ENCODE peak calls at places on chromosomes 11 and 22, in eight cellular contexts. One of them, this sample, is unnamed.
A peak's percentile ranks its signal among the peaks of the same experiment; 100 is the strongest.

GRCh38 chr11:122089111-122089510 is 26.9 kb downstream of the BLID start:
- DNase-seq in Peyer's patch: no peak
- DNase-seq in HCT116: no peak
- DNase-seq in sigmoid colon: no peak
- DNase-seq in stomach: no peak
- DNase-seq in ovary: no peak
- DNase-seq in heart left ventricle: no peak
- DNase-seq in A549: no peak
- DNase-seq in this sample: no peak

GRCh38 chr11:43614214-43614613 is 66.3 kb upstream of the HSD17B12 start:
- DNase-seq in stomach: no peak
- DNase-seq in Peyer's patch: no peak
- DNase-seq in HCT116: no peak
- DNase-seq in heart left ventricle: no peak
- DNase-seq in A549: no peak
- DNase-seq in sigmoid colon: no peak
- DNase-seq in ovary: no peak
- DNase-seq in this sample: no peak

GRCh38 chr11:79244805-79245197 is 196.0 kb downstream of the TENM4 start:
- DNase-seq in A549: no peak
- DNase-seq in heart left ventricle: no peak
- DNase-seq in Peyer's patch: no peak
- DNase-seq in stomach: no peak
- DNase-seq in sigmoid colon: no peak
- DNase-seq in HCT116: no peak
- DNase-seq in ovary: no peak
- DNase-seq in this sample: no peak

GRCh38 chr11:12936200-12936599 is 72.9 kb upstream of the RASSF10 start:
- DNase-seq in A549: no peak
- DNase-seq in heart left ventricle: no peak
- DNase-seq in ovary: no peak
- DNase-seq in sigmoid colon: no peak
- DNase-seq in HCT116: no peak
- DNase-seq in stomach: no peak
- DNase-seq in Peyer's patch: no peak
- DNase-seq in this sample: no peak

GRCh38 chr11:6635082-6635932 is 16.1 kb upstream of the TPP1 start:
- DNase-seq in ovary: peak; percentile 71
- DNase-seq in Peyer's patch: no peak
- DNase-seq in heart left ventricle: peak; percentile 84
- DNase-seq in A549: no peak
- DNase-seq in HCT116: no peak
- DNase-seq in stomach: no peak
- DNase-seq in sigmoid colon: peak; percentile 80
- DNase-seq in this sample: no peak

GRCh38 chr22:43996170-43996980 is 27.7 kb upstream of the PARVB start:
- DNase-seq in ovary: no peak
- DNase-seq in stomach: peak; percentile 59
- DNase-seq in HCT116: no peak
- DNase-seq in Peyer's patch: peak; percentile 83
- DNase-seq in heart left ventricle: peak; percentile 73
- DNase-seq in A549: no peak
- DNase-seq in sigmoid colon: peak; percentile 73
- DNase-seq in this sample: peak; percentile 39

GRCh38 chr11:1092919-1093318 is 18.2 kb downstream of the MUC2 start:
- DNase-seq in ovary: no peak
- DNase-seq in A549: no peak
- DNase-seq in heart left ventricle: no peak
- DNase-seq in HCT116: no peak
- DNase-seq in Peyer's patch: no peak
- DNase-seq in stomach: no peak
- DNase-seq in sigmoid colon: no peak
- DNase-seq in this sample: no peak

GRCh38 chr11:67277231-67277961 is 11.1 kb downstream of the GRK2 start:
- DNase-seq in Peyer's patch: peak; percentile 98
- DNase-seq in heart left ventricle: peak; percentile 97
- DNase-seq in ovary: peak; percentile 88
- DNase-seq in HCT116: no peak
- DNase-seq in A549: no peak
- DNase-seq in sigmoid colon: peak; percentile 96
- DNase-seq in stomach: peak; percentile 91
- DNase-seq in this sample: peak; percentile 85

GRCh38 chr22:47374901-47375575 is 612.6 kb downstream of the TBC1D22A start:
- DNase-seq in sigmoid colon: peak; percentile 39
- DNase-seq in ovary: peak; percentile 14
- DNase-seq in A549: no peak
- DNase-seq in HCT116: no peak
- DNase-seq in Peyer's patch: no peak
- DNase-seq in stomach: no peak
- DNase-seq in heart left ventricle: no peak
- DNase-seq in this sample: no peak

GRCh38 chr22:47372596-47373385 is 610.3 kb downstream of the TBC1D22A start:
- DNase-seq in A549: no peak
- DNase-seq in ovary: no peak
- DNase-seq in Peyer's patch: no peak
- DNase-seq in HCT116: no peak
- DNase-seq in sigmoid colon: peak; percentile 37
- DNase-seq in heart left ventricle: no peak
- DNase-seq in stomach: peak; percentile 21
- DNase-seq in this sample: no peak

GRCh38 chr22:47374273-47374771 is 611.9 kb downstream of the TBC1D22A start:
- DNase-seq in sigmoid colon: peak; percentile 52
- DNase-seq in ovary: peak; percentile 12
- DNase-seq in heart left ventricle: no peak
- DNase-seq in HCT116: no peak
- DNase-seq in Peyer's patch: no peak
- DNase-seq in stomach: no peak
- DNase-seq in A549: no peak
- DNase-seq in this sample: no peak

GRCh38 chr22:47372111-47372581 is 609.7 kb downstream of the TBC1D22A start:
- DNase-seq in Peyer's patch: no peak
- DNase-seq in stomach: peak; percentile 24
- DNase-seq in ovary: no peak
- DNase-seq in heart left ventricle: no peak
- DNase-seq in HCT116: no peak
- DNase-seq in sigmoid colon: no peak
- DNase-seq in A549: no peak
- DNase-seq in this sample: no peak

DNA sequence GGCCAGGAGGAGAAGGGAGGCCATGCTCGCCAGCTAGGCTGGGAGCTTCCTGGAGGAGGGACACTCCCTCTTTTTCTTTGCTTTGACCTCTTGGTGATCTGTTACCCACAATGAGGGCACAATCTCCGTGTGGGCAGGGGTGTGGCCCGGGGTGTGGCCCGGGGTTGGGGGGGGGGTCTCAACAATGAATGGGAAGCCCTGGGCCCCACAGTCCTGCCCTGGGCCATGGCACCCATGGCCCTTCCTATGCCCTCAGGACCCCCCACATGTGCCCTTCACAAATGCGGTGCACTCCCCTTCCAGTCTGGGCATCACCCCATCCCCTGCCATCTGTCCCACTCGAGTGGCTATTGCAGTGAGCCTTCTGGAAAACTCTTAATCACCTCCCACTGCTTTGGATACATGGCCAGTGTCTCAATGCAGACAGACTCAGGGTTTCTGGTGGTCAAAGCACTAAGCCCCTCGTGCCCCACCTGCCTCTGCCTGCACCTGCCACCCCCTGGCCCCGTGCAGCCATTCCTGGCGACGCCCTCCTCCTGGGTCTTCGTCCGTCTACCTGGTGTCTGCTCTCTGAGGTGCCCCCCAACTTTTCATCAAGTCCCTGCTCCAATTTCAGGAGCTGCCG is 611.3 kb downstream of the TBC1D22A start:
- DNase-seq in heart left ventricle: no peak
- DNase-seq in HCT116: no peak
- DNase-seq in Peyer's patch: no peak
- DNase-seq in A549: no peak
- DNase-seq in sigmoid colon: no peak
- DNase-seq in stomach: no peak
- DNase-seq in ovary: peak; percentile 6
- DNase-seq in this sample: no peak
- H3K9me3 ChIP-seq in heart left ventricle: no peaks in the 10 kb centered on the region
- H3K9me3 ChIP-seq in HCT116: no peaks in the 10 kb centered on the region
- H3K9me3 ChIP-seq in Peyer's patch: no peaks in the 10 kb centered on the region
- H3K9me3 ChIP-seq in A549: no peaks in the 10 kb centered on the region
- H3K9me3 ChIP-seq in sigmoid colon: no peaks in the 10 kb centered on the region
- H3K9me3 ChIP-seq in stomach: no peaks in the 10 kb centered on the region
- H3K9me3 ChIP-seq in ovary: no peaks in the 10 kb centered on the region
- H3K9me3 ChIP-seq in this sample: no peaks in the 10 kb centered on the region

DNA sequence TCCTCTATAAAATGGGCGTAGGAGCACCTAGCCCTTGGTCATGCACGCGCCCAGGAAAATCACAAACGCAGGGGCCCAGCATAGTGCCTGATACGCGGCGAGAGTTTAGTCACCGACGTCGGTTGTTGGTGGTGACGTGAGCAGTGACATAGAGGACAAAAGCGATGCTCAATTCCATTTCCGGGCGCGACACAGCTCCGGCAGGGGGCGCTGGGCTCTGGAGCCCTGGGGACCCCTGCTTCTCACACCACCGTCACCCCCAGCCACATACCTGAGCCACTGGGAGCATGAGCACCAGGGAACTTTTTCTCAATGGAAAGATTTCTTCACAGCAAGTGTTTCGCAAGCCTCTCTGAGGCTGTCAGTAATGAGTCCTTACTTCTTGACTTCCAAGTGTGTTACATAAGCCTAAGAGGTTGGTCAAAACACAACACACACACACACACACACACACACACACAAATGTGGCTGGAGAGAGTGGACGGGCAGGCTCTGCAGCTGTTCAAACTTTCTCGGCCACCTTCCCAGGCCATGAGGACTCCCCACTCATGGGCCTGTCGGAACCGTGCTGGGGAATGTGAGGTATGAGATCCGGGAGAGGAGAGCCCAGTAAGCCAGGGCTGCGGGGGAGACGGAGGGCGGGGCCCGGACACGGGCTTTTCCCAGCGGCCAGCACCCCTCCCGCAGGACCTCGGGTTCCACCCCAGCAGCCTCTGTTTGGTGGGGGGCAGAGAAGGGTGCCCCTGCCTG is 36.9 kb upstream of the LINC01488 start:
- DNase-seq in ovary: no peak
- DNase-seq in Peyer's patch: no peak
- DNase-seq in heart left ventricle: peak; percentile 79
- DNase-seq in stomach: no peak
- DNase-seq in A549: no peak
- DNase-seq in HCT116: no peak
- DNase-seq in sigmoid colon: peak; percentile 90
- DNase-seq in this sample: peak; percentile 66
- TF ChIP-seq POLR2A in ovary: no peak
- TF ChIP-seq POLR2A in Peyer's patch: no peak
- TF ChIP-seq POLR2A in heart left ventricle: no peak
- TF ChIP-seq POLR2A in stomach: no peak
- TF ChIP-seq POLR2A in A549: no peak
- TF ChIP-seq POLR2A in HCT116: no peak
- TF ChIP-seq POLR2A in sigmoid colon: no peak
- TF ChIP-seq POLR2A in this sample: no peak

GRCh38 chr11:64744544-64745218 is 739 bp upstream of the RASGRP2 start:
- DNase-seq in sigmoid colon: no peak
- DNase-seq in Peyer's patch: no peak
- DNase-seq in HCT116: no peak
- DNase-seq in A549: no peak
- DNase-seq in ovary: no peak
- DNase-seq in heart left ventricle: no peak
- DNase-seq in stomach: no peak
- DNase-seq in this sample: no peak

GRCh38 chr11:64747961-64748715 is 4.2 kb upstream of the RASGRP2 start:
- DNase-seq in stomach: no peak
- DNase-seq in A549: no peak
- DNase-seq in ovary: peak; percentile 32
- DNase-seq in heart left ventricle: no peak
- DNase-seq in Peyer's patch: no peak
- DNase-seq in HCT116: no peak
- DNase-seq in sigmoid colon: no peak
- DNase-seq in this sample: no peak

GRCh38 chr11:64745219-64745522 is 1.2 kb upstream of the RASGRP2 start:
- DNase-seq in ovary: peak; percentile 67
- DNase-seq in sigmoid colon: peak; percentile 89
- DNase-seq in A549: no peak
- DNase-seq in stomach: peak; percentile 71
- DNase-seq in HCT116: no peak
- DNase-seq in heart left ventricle: peak; percentile 90
- DNase-seq in Peyer's patch: peak; percentile 96
- DNase-seq in this sample: peak; percentile 54

GRCh38 chr11:64745523-64746328 is 1.8 kb upstream of the RASGRP2 start:
- DNase-seq in heart left ventricle: peak; percentile 95
- DNase-seq in ovary: peak; percentile 79
- DNase-seq in sigmoid colon: peak; percentile 97
- DNase-seq in A549: peak; percentile 67
- DNase-seq in stomach: peak; percentile 58
- DNase-seq in HCT116: no peak
- DNase-seq in Peyer's patch: peak; percentile 83
- DNase-seq in this sample: peak; percentile 88

DNA sequence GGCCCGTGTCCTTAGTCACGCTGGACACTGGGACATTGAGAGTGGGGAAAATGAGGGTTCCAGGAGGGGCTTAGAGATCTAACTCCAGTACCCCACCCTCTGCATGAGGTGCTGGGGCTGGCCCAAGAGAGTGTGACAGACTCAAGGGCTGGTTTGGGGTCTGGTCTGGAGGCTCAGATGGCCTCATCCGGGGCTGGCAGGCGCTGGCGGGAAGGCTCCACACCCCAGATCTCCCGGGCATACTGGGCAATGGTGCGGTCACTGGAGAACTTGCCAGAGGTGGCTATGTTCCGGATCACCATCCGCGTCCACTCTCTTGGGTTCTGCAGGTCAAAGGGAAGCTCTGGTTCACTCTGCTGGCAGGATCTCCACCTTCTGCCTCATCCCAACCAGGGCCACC is 2.5 kb upstream of the RASGRP2 start:
- DNase-seq in HCT116: no peak
- DNase-seq in stomach: no peak
- DNase-seq in heart left ventricle: no peak
- DNase-seq in sigmoid colon: no peak
- DNase-seq in ovary: no peak
- DNase-seq in Peyer's patch: no peak
- DNase-seq in A549: no peak
- DNase-seq in this sample: no peak
- H3K9me3 ChIP-seq in HCT116: no peaks in the 10 kb centered on the region
- H3K9me3 ChIP-seq in stomach: no peaks in the 10 kb centered on the region
- H3K9me3 ChIP-seq in heart left ventricle: no peaks in the 10 kb centered on the region
- H3K9me3 ChIP-seq in sigmoid colon: no peaks in the 10 kb centered on the region
- H3K9me3 ChIP-seq in ovary: no peaks in the 10 kb centered on the region
- H3K9me3 ChIP-seq in Peyer's patch: no peaks in the 10 kb centered on the region
- H3K9me3 ChIP-seq in A549: no peaks in the 10 kb centered on the region
- H3K9me3 ChIP-seq in this sample: no peaks in the 10 kb centered on the region

DNA sequence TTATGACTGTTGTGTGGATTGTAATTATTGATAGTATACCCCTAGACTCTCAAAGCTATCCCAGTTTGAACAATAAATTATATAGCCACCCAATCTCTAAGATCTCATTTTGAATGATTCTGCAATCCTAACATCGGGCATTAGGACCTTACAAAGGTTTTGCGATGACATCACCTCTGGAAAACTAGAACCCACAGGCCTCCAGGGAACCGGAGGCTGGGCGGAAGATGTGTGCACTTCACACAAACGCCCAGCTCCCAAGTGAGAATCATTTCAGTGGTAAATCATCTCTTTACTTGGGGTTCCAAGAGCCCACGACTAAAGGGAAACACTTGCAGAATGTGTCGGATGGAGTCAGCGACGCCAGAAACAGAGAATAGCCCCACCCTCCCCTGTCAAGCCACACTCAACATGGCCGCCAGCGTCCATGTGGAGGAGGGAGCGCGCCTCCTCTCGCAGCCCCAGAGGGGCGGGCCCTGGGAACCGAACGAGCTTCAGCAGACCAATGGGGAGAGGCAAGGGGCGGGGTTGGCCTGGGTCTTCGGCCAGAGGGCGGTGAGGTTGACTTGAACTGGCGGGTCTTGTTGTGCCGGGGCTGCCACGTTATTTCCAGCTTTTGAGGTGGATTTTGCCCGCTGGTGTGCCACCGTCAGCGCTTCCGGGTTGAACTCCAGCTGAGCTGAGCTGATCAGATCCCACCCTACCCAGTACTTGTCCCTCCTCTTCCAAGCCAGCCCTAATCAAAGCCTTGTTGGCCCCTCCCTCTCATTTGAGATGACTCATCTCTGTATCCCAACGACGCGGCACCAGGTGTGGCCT is 8.4 kb upstream of the MRPL48 start:
- DNase-seq in A549: peak; percentile 97
- DNase-seq in ovary: peak; percentile 98
- DNase-seq in Peyer's patch: peak; percentile 97
- DNase-seq in HCT116: peak; percentile 97
- DNase-seq in stomach: peak; percentile 98
- DNase-seq in heart left ventricle: peak; percentile 99
- DNase-seq in sigmoid colon: peak; percentile 99
- DNase-seq in this sample: peak; percentile 98
- TF ChIP-seq POLR2A in A549: peak; percentile 48
- TF ChIP-seq POLR2A in ovary: no peak
- TF ChIP-seq POLR2A in Peyer's patch: peak; percentile 66
- TF ChIP-seq POLR2A in HCT116: peak; percentile 56
- TF ChIP-seq POLR2A in stomach: no peak
- TF ChIP-seq POLR2A in heart left ventricle: no peak
- TF ChIP-seq POLR2A in sigmoid colon: peak; percentile 40
- TF ChIP-seq POLR2A in this sample: peak; percentile 54